ENCODE peak calls at places on chromosome 17, in seven cellular contexts. G is HCT116, W is IMR-90, P is GM12878, L is H1, D is K562, C is HepG2. B is an unnamed sample.

GRCh38 chr17:40530988-40531971 is 29.9 kb upstream of the TNS4 start:
- DNase-seq in C (no peak), D (no peak), P (peak; percentile 71), G (no peak), W (no peak), L (no peak), B (no peak)

GRCh38 chr17:71023631-71024030 is 854.3 kb downstream of the KCNJ2 start:
- DNase-seq in L (no peak), W (no peak), C (no peak), D (no peak), G (no peak), P (no peak), B (no peak)

GRCh38 chr17:77019955-77020379 is 120.8 kb upstream of the SEC14L1 start:
- DNase-seq in P (no peak), C (peak; percentile 35), W (no peak), L (peak; percentile 15), D (no peak), G (no peak), B (no peak)

GRCh38 chr17:980406-981291 is 1.1 kb upstream of the NXN start:
- DNase-seq in P (peak; percentile 33), G (peak; percentile 76), W (peak; percentile 82), L (no peak), D (no peak), C (peak; percentile 84), B (peak; percentile 89)

GRCh38 chr17:55540414-55541091 is 29.3 kb upstream of the SMIM36 start:
- DNase-seq in G (no peak), P (no peak), W (peak; percentile 16), L (no peak), C (no peak), D (no peak), B (peak; percentile 38)

GRCh38 chr17:80187493-80187892 is 17.7 kb downstream of the CARD14 start:
- DNase-seq in P (no peak), W (no peak), G (no peak), D (peak; percentile 60), L (no peak), C (no peak), B (peak; percentile 51)

GRCh38 chr17:27577884-27578717 is 52.9 kb upstream of the LGALS9 start:
- DNase-seq in L (no peak), W (peak; percentile 73), C (no peak), P (no peak), G (no peak), D (no peak), B (no peak)

GRCh38 chr17:51118330-51119195 is 2.1 kb downstream of the SPAG9 start:
- DNase-seq in C (peak; percentile 77), D (no peak), L (no peak), W (no peak), G (no peak), P (no peak), B (peak; percentile 45)

GRCh38 chr17:75684924-75685323 is 17.8 kb downstream of the SAP30BP start:
- DNase-seq in G (no peak), W (no peak), L (no peak), P (no peak), D (no peak), C (no peak), B (peak; percentile 82)

GRCh38 chr17:63349478-63350000 is 96.6 kb downstream of the CYB561 start:
- DNase-seq in L (no peak), P (no peak), G (no peak), W (peak; percentile 75), C (no peak), D (no peak), B (no peak)

GRCh38 chr17:81991684-81992513 is 14.5 kb downstream of the ASPSCR1 start:
- DNase-seq in G (no peak), D (no peak), L (no peak), P (no peak), C (peak; percentile 98), W (peak; percentile 31), B (peak; percentile 50)

GRCh38 chr17:48500435-48501426 is 30.1 kb downstream of the HOXB1 start:
- DNase-seq in L (no peak), P (no peak), G (no peak), C (no peak), D (peak; percentile 35), W (peak; percentile 64), B (no peak)

GRCh38 chr17:4175921-4176802 is 33.2 kb downstream of the CYB5D2 start:
- DNase-seq in C (no peak), D (no peak), P (no peak), W (peak; percentile 45), L (no peak), G (no peak), B (no peak)

DNA sequence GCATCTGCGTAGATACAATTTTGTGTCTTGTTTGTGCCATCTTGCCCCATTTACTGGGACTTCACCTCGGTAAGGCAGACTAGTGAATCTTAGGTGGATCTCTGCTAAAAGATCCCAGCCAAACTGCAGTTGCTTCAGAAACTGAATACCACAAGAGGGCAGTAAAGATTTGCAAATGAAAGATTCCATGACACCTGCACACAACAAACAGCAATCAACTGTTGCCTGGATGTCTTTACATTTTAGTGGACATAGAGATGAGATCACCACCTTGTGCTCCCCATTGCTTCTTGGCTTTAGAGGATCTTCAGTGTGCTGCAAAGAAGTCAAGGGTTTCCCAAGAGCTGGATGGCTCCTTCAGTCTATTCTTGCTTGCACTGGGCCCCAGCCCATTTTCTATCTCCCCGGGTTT is 119.2 kb upstream of the CACNG5 start:
- DNase-seq in P (peak; percentile 53), L (peak; percentile 33), W (peak; percentile 75), C (peak; percentile 69), D (no peak), G (peak; percentile 64), B (peak; percentile 80)
- TF ChIP-seq CEBPB in P (no peak), L (no peak), W (peak; percentile 17), C (no peak), D (no peak), G (no peak), B (no peak)

DNA sequence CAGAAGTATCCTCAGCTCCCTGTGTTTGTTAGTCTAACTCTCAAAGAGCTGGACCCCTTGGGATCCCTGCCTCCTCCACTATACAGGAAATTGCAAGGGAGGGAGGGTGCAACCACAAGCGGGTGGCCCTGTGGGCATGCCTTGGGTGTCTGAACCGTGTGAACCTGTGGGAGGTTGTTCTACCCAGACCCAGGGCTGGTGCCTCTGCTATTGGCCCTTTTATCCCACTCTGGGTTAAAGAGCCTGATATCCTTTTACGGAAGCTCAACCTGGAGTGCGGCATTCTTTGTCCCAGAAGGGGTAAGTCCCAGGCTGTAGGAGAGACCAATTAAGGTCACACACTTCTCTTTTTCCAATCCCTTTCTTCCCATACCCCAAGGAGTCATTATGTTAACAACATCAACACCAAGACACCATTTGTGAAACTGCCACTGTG is 53.4 kb downstream of the ARSG start:
- DNase-seq in D (no peak), W (no peak), L (no peak), P (no peak), G (no peak), C (no peak), B (no peak)
- TF ChIP-seq CEBPB in D (no peak), W (no peak), L (no peak), P (no peak), G (no peak), C (no peak), B (no peak)

GRCh38 chr17:42248351-42249179 is 27.6 kb downstream of the STAT5B start:
- DNase-seq in L (no peak), D (no peak), G (no peak), C (peak; percentile 93), W (peak; percentile 93), P (peak; percentile 68), B (no peak)

GRCh38 chr17:42243493-42243982 is 32.7 kb downstream of the STAT5B start:
- DNase-seq in D (no peak), W (no peak), L (no peak), C (peak; percentile 22), G (no peak), P (no peak), B (no peak)

GRCh38 chr17:42247734-42248133 is 28.5 kb downstream of the STAT5B start:
- DNase-seq in L (no peak), C (peak; percentile 66), D (no peak), P (no peak), G (no peak), W (peak; percentile 81), B (no peak)

GRCh38 chr17:42249681-42250446 is 26.3 kb downstream of the STAT5B start:
- DNase-seq in W (no peak), C (no peak), L (no peak), P (peak; percentile 17), D (no peak), G (no peak), B (no peak)

GRCh38 chr17:42246515-42246914 is 29.7 kb downstream of the STAT5B start:
- DNase-seq in C (peak; percentile 75), P (no peak), D (no peak), W (peak; percentile 65), G (no peak), L (no peak), B (no peak)
- TF ChIP-seq CEBPB in C (no peak), P (no peak), D (no peak), W (no peak), G (no peak), L (no peak), B (no peak)

DNA sequence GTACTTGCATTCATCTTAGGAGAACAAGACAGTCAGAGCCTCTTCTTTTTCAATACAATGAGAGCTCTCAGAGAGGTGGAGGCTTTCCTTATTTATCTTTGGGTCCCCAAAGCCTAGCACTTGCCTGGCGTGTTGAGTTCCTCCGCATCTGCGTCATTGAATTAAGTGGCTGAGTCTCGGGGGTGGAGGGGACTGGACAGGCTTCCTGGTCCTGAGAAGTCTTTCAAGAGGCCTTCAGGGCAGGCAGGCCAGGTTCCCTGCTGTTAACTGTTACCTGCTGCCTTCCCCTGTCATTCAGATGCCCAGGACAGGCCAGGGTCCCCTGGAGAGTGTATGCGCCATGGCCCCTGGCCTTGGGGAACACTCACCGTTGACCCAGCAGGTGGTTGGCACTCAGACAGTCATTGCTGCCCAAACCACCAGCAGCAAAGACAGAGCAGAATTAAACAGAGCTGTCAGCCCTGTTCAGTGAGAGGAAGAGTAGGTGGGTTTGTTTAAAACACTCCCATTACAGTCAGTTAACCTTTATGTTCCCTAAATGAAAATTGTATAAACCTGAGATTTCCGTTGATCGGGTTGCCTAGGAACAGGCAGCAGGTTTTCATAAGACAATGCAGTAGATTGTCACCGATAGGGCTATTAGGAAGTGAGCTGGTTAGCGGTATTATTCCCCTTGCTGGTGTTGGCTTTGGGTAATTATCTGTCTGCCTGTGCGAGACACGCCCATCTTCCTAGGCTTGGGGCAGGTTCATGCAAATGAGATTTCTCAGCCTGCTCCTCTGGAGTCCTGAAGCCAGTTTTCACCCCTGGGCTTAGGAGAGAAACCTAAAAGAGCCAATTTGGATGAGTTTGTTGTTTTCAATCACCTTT is 132.7 kb downstream of the CCDC182 start:
- DNase-seq in D (peak; percentile 24), G (no peak), L (no peak), W (no peak), P (peak; percentile 38), C (peak; percentile 27), B (no peak)
- TF ChIP-seq CEBPB in D (no peak), G (no peak), L (no peak), W (no peak), P (no peak), C (no peak), B (no peak)

B was measured in A549.